ENCODE peak calls at places on chromosome 9, in nine cellular contexts. A is heart right ventricle, I is right cardiac atrium, Q is mammary epithelial cell, Z is HCT116, G is SJSA1, E is SK-N-SH, J is spleen, B is cardiac muscle cell. N is an unnamed sample.
A peak's percentile ranks its signal among the peaks of the same experiment; 100 is the strongest.

GRCh38 chr9:32580631-32581300 is 7.8 kb upstream of the NDUFB6 start:
- DNase-seq in A (no peak), I (no peak), Q (no peak), Z (no peak), G (no peak), E (no peak), J (no peak), B (no peak), N (no peak)

GRCh38 chr9:122095010-122095767 is 2.1 kb upstream of the TTLL11 start:
- DNase-seq in A (peak; percentile 54), I (no peak), Q (peak; percentile 48), Z (peak; percentile 66), G (peak; percentile 28), E (peak; percentile 56), J (no peak), B (peak; percentile 77), N (peak; percentile 32)

GRCh38 chr9:5851445-5851844 is 18.5 kb upstream of the ERMP1 start:
- DNase-seq in A (no peak), I (no peak), Q (peak; percentile 97), Z (no peak), G (no peak), E (no peak), J (no peak), B (peak; percentile 86), N (peak; percentile 89)

GRCh38 chr9:123072407-123072995 is 39.0 kb downstream of the GPR21 start:
- DNase-seq in A (no peak), I (no peak), Q (no peak), Z (no peak), G (no peak), E (no peak), J (no peak), B (no peak), N (no peak)

GRCh38 chr9:94913550-94913949 is 187.1 kb downstream of the AOPEP start:
- DNase-seq in A (no peak), I (no peak), Q (no peak), Z (no peak), G (no peak), E (no peak), J (no peak), B (no peak), N (no peak)

GRCh38 chr9:106869458-106869857 is 6.5 kb downstream of the ZNF462 start:
- DNase-seq in A (peak; percentile 34), I (no peak), Q (no peak), Z (no peak), G (no peak), E (no peak), J (no peak), B (peak; percentile 81), N (no peak)

GRCh38 chr9:99181621-99182020 is 40.1 kb downstream of the ALG2 start:
- DNase-seq in A (no peak), I (no peak), Q (no peak), Z (no peak), G (peak; percentile 65), E (no peak), J (no peak), B (peak; percentile 77), N (peak; percentile 44)

GRCh38 chr9:2662496-2662895 is 40.9 kb downstream of the VLDLR start:
- DNase-seq in A (no peak), I (no peak), Q (no peak), Z (no peak), G (no peak), E (peak; percentile 13), J (no peak), B (no peak), N (no peak)

GRCh38 chr9:91589101-91589553 is 165.5 kb upstream of the NFIL3 start:
- DNase-seq in A (peak; percentile 36), I (peak; percentile 49), Q (peak; percentile 13), Z (no peak), G (peak; percentile 0), E (no peak), J (peak; percentile 48), B (peak; percentile 94), N (no peak)

GRCh38 chr9:76297721-76298239 is 96.4 kb downstream of the RFK start:
- DNase-seq in A (peak; percentile 40), I (peak; percentile 58), Q (no peak), Z (no peak), G (no peak), E (no peak), J (no peak), B (peak; percentile 63), N (no peak)

GRCh38 chr9:92140074-92140753 is 25.0 kb upstream of the SPTLC1 start:
- DNase-seq in A (peak; percentile 66), I (peak; percentile 88), Q (peak; percentile 52), Z (peak; percentile 38), G (peak; percentile 74), E (peak; percentile 86), J (peak; percentile 94), B (peak; percentile 79), N (no peak)

DNA sequence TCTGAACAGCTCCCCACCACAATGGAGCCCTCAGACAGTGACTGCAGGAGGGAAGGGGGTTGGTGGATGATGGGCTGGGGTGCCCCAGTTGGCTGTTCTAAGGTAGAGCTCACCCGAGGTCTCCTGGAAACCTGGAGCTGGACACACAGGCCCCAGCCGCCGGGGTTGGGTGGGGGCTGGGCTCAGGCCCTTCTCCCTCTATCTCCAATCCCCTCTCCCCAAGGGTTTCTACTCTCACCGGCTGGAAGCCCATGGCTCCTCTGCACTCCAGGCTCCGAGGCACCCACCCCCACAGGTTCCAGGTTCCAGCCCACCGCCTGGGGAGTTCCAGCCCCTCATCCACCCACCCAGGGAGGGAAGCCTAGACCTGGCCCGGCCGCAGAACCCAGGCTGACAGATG is 766 bp downstream of the NR5A1 start:
- DNase-seq in A (no peak), I (peak; percentile 41), Q (no peak), Z (no peak), G (no peak), E (peak; percentile 34), J (no peak), B (no peak), N (no peak)
- H3K27me3 ChIP-seq in A (peaks cover 50% of the 10 kb centered on the region), I (no peaks in the 10 kb centered on the region), Q (peaks cover 33% of the 10 kb centered on the region), Z (no peaks in the 10 kb centered on the region), G (peaks cover 40% of the 10 kb centered on the region), E (peaks cover 36% of the 10 kb centered on the region), J (peaks cover 53% of the 10 kb centered on the region), B (peaks cover 52% of the 10 kb centered on the region), N (peaks cover 53% of the 10 kb centered on the region)

DNA sequence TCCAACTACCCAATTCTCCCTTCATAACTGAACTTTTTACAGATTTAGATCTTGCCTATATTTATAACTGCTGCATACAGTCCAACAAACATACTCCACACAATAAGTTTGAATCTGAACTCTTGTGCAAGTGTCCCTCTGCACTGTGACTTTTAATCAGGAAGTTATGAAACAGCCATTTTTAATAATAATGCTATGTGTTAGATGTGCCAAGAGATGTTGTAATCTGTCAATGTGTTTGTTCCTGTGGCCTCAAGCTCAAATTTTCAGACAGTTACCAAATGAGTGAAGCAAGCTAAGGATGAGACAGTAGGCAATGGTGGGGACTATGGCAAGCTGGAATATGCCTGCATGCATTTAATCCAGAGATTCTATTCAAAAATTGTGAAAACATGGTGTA is 57.6 kb upstream of the MTAP start:
- DNase-seq in A (no peak), I (no peak), Q (peak; percentile 40), Z (no peak), G (no peak), E (no peak), J (no peak), B (peak; percentile 76), N (no peak)
- H3K27me3 ChIP-seq in A (peaks cover 11% of the 10 kb centered on the region), I (no peaks in the 10 kb centered on the region), Q (no peaks in the 10 kb centered on the region), Z (no peaks in the 10 kb centered on the region), G (no peaks in the 10 kb centered on the region), E (no peaks in the 10 kb centered on the region), J (no peaks in the 10 kb centered on the region), B (peaks cover 100% of the 10 kb centered on the region), N (no peaks in the 10 kb centered on the region)

GRCh38 chr9:133609311-133610098 is at the start of gene FAM163B:
- DNase-seq in A (peak; percentile 47), I (peak; percentile 88), Q (peak; percentile 9), Z (no peak), G (no peak), E (peak; percentile 93), J (peak; percentile 71), B (peak; percentile 69), N (no peak)

GRCh38 chr9:133607976-133608375 is 1.2 kb downstream of the FAM163B start:
- DNase-seq in A (no peak), I (no peak), Q (no peak), Z (no peak), G (no peak), E (no peak), J (no peak), B (no peak), N (no peak)

GRCh38 chr9:133608382-133608781 is 807 bp downstream of the FAM163B start:
- DNase-seq in A (no peak), I (no peak), Q (no peak), Z (no peak), G (no peak), E (no peak), J (no peak), B (no peak), N (no peak)

GRCh38 chr9:133607381-133607780 is 1.8 kb downstream of the FAM163B start:
- DNase-seq in A (no peak), I (no peak), Q (no peak), Z (no peak), G (no peak), E (no peak), J (no peak), B (no peak), N (no peak)

DNA sequence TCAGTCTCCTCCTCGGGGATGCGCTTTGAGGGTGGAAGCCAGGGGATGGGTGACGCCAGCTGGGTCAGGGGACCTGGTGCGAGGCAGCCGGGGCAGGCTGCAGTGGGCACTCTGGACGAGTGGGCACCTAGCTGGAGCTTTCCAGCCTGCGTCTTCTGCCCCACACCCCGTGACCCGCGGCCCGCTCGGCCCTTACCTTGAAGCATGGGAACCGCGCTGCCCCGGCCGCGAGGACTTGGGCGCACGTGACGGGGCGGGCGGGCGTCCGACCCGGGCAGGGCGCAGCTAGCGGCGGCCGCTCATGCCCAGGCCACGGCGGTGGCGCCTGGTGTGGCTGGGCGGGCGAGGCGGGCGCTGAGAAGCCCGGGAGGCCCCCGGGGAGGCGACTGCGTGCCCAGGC is 308 bp downstream of the FAM163B start:
- DNase-seq in A (no peak), I (peak; percentile 66), Q (no peak), Z (no peak), G (no peak), E (no peak), J (no peak), B (no peak), N (no peak)
- H3K27me3 ChIP-seq in A (peaks cover 90% of the 10 kb centered on the region), I (no peaks in the 10 kb centered on the region), Q (peaks cover 30% of the 10 kb centered on the region), Z (peaks cover 64% of the 10 kb centered on the region), G (peaks cover 75% of the 10 kb centered on the region), E (peaks cover 18% of the 10 kb centered on the region), J (peaks cover 79% of the 10 kb centered on the region), B (peaks cover 52% of the 10 kb centered on the region), N (peaks cover 44% of the 10 kb centered on the region)

GRCh38 chr9:130313103-130313858 is 47.7 kb downstream of the HMCN2 start:
- DNase-seq in A (no peak), I (peak; percentile 18), Q (no peak), Z (no peak), G (no peak), E (no peak), J (no peak), B (no peak), N (no peak)

GRCh38 chr9:130311774-130312140 is 46.2 kb downstream of the HMCN2 start:
- DNase-seq in A (no peak), I (peak; percentile 37), Q (no peak), Z (no peak), G (no peak), E (no peak), J (no peak), B (no peak), N (no peak)

GRCh38 chr9:130316406-130316805 is 50.8 kb downstream of the HMCN2 start:
- DNase-seq in A (no peak), I (peak; percentile 38), Q (no peak), Z (no peak), G (no peak), E (no peak), J (no peak), B (no peak), N (no peak)

GRCh38 chr9:130319300-130319699 is 53.7 kb downstream of the HMCN2 start:
- DNase-seq in A (no peak), I (no peak), Q (no peak), Z (no peak), G (no peak), E (peak; percentile 42), J (no peak), B (no peak), N (no peak)

GRCh38 chr9:130315446-130316226 is 50.1 kb downstream of the HMCN2 start:
- DNase-seq in A (no peak), I (peak; percentile 30), Q (no peak), Z (no peak), G (no peak), E (no peak), J (no peak), B (no peak), N (no peak)
- H3K27me3 ChIP-seq in A (peaks cover 10% of the 10 kb centered on the region), I (no peaks in the 10 kb centered on the region), Q (peaks cover 6% of the 10 kb centered on the region), Z (no peaks in the 10 kb centered on the region), G (no peaks in the 10 kb centered on the region), E (no peaks in the 10 kb centered on the region), J (peaks cover 64% of the 10 kb centered on the region), B (no peaks in the 10 kb centered on the region), N (peaks cover 43% of the 10 kb centered on the region)